ENCODE peak calls at places on chromosomes 16 and 17, in four cellular contexts. I, F, E and G are unnamed samples.

GRCh38 chr17:29250666-29251065 is 4.0 kb downstream of the CRYBA1 start:
- DNase-seq in I (no peak), F (no peak), E (no peak), G (no peak)

GRCh38 chr17:17781591-17782424 is 55.0 kb downstream of the SREBF1 start:
- DNase-seq in I (no peak), F (peak), E (peak), G (no peak)

GRCh38 chr17:55168970-55169687 is 95.6 kb upstream of the HLF start:
- DNase-seq in I (no peak), F (no peak), E (no peak), G (peak)

GRCh38 chr17:71398706-71399620 is 721.9 kb upstream of the SOX9 start:
- DNase-seq in I (no peak), F (no peak), E (no peak), G (no peak)

GRCh38 chr17:45311762-45312476 is 4.9 kb downstream of the MAP3K14 start:
- DNase-seq in I (no peak), F (peak), E (peak), G (peak)

GRCh38 chr17:44557653-44558285 is 485 bp downstream of the FZD2 start:
- DNase-seq in I (no peak), F (peak), E (peak), G (no peak)

GRCh38 chr16:10466861-10467260 is 81.0 kb downstream of the ATF7IP2 start:
- DNase-seq in I (no peak), F (no peak), E (no peak), G (no peak)

GRCh38 chr16:66596986-66597848 is 7.3 kb upstream of the CMTM3 start:
- DNase-seq in I (no peak), F (no peak), E (no peak), G (no peak)

GRCh38 chr16:65922923-65923322 is 443.6 kb upstream of the CDH5 start:
- DNase-seq in I (no peak), F (no peak), E (no peak), G (no peak)

GRCh38 chr16:9139965-9140364 is 48.5 kb downstream of the HAPSTR1 start:
- DNase-seq in I (no peak), F (no peak), E (no peak), G (peak)

GRCh38 chr16:77971306-77972131 is 50.8 kb upstream of the CLEC3A start:
- DNase-seq in I (peak), F (peak), E (peak), G (peak)

GRCh38 chr16:9536905-9537304 is 445.5 kb downstream of the HAPSTR1 start:
- DNase-seq in I (no peak), F (no peak), E (no peak), G (no peak)

GRCh38 chr17:13490427-13490826 is 111.3 kb downstream of the HS3ST3A1 start:
- DNase-seq in I (no peak), F (no peak), E (no peak), G (no peak)

GRCh38 chr16:84087461-84088151 is 29.1 kb downstream of the MBTPS1 start:
- DNase-seq in I (no peak), F (no peak), E (no peak), G (no peak)

GRCh38 chr16:82192665-82193064 is 22.6 kb upstream of the MPHOSPH6 start:
- DNase-seq in I (peak), F (no peak), E (no peak), G (no peak)

GRCh38 chr17:36786867-36787266 is 150.4 kb upstream of the LHX1 start:
- DNase-seq in I (no peak), F (no peak), E (no peak), G (no peak)

GRCh38 chr16:66598111-66598510 is 6.4 kb upstream of the CMTM3 start:
- DNase-seq in I (no peak), F (no peak), E (no peak), G (no peak)

GRCh38 chr17:64492481-64493109 is 4.3 kb downstream of the POLG2 start:
- DNase-seq in I (no peak), F (no peak), E (no peak), G (no peak)

GRCh38 chr17:9072626-9073339 is 51.5 kb downstream of the NTN1 start:
- DNase-seq in I (no peak), F (peak), E (peak), G (no peak)

GRCh38 chr16:4693296-4693955 is at the start of gene NUDT16L1:
- DNase-seq in I (peak), F (peak), E (peak), G (peak)
- TF ChIP-seq CTCF in I (no peak), F (peak), E (peak), G (no peak)

GRCh38 chr16:4313563-4314531 is 2.0 kb upstream of the GLIS2 start:
- DNase-seq in I (no peak), F (peak), E (no peak), G (no peak)
- H3K4me3 ChIP-seq in I (no peak), F (no peak), E (no peak), G (no peak)

GRCh38 chr16:1533443-1533951 is at the start of gene TMEM204:
- DNase-seq in I (peak), F (peak), E (peak), G (no peak)

GRCh38 chr16:1532771-1533170 is 695 bp upstream of the TMEM204 start:
- DNase-seq in I (no peak), F (peak), E (no peak), G (no peak)

GRCh38 chr16:1532081-1532760 is 1.2 kb upstream of the TMEM204 start:
- DNase-seq in I (no peak), F (peak), E (peak), G (no peak)

GRCh38 chr16:1535391-1536291 is 2.2 kb downstream of the TMEM204 start:
- DNase-seq in I (no peak), F (peak), E (no peak), G (no peak)

GRCh38 chr16:1534021-1535020 is 855 bp downstream of the TMEM204 start:
- DNase-seq in I (no peak), F (peak), E (no peak), G (no peak)
- TF ChIP-seq CTCF in I (no peak), F (peak), E (no peak), G (no peak)

DNA sequence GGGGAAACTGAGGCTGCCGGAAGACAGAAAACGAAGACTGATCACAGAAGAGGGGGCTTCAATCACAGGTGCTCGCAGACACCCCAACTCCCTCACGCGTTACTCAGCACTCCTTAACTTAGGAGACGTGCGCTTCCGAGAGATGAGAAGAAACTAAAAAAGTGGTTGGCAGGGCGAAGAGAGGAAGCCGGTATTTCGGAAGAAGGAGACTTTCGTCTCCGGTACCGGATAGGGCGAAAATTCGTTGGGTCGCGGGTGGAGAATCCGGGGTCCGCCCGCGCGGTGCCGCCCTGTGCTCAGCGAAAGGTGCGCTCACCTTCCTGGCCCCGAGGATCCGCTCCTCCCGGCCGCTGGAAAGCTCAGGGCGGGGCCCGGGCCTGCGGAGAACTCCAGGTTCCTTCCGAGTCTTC is 917 bp upstream of the TBX2 start:
- DNase-seq in I (no peak), F (no peak), E (no peak), G (no peak)
- H3K4me3 ChIP-seq in I (peak), F (peak), E (peak), G (no peak)

GRCh38 chr17:59439711-59440110 is 108.3 kb downstream of the YPEL2 start:
- DNase-seq in I (no peak), F (no peak), E (no peak), G (no peak)
- TF ChIP-seq CTCF in I (no peak), F (no peak), E (no peak), G (no peak)